ENCODE peak calls at places on chromosomes 3 and 15, in five cellular contexts. One of them, this sample, is unnamed.

GRCh38 chr3:37262816-37263393 is 88.5 kb upstream of the LRRFIP2 start:
- DNase-seq in dorsolateral prefrontal cortex: no peak
- DNase-seq in Panc1: no peak
- DNase-seq in left ventricle myocardium inferior: no peak
- DNase-seq in psoas muscle: no peak
- DNase-seq in this sample: no peak

GRCh38 chr3:195140816-195141793 is 129.9 kb downstream of the XXYLT1 start:
- DNase-seq in dorsolateral prefrontal cortex: no peak
- DNase-seq in left ventricle myocardium inferior: no peak
- DNase-seq in psoas muscle: no peak
- DNase-seq in Panc1: no peak
- DNase-seq in this sample: no peak

GRCh38 chr3:168426196-168426595 is 330.5 kb upstream of the GOLIM4 start:
- DNase-seq in psoas muscle: no peak
- DNase-seq in dorsolateral prefrontal cortex: no peak
- DNase-seq in left ventricle myocardium inferior: no peak
- DNase-seq in Panc1: no peak
- DNase-seq in this sample: no peak

GRCh38 chr15:74614744-74615312 is 808 bp upstream of the CLK3 start:
- DNase-seq in psoas muscle: peak; percentile 88
- DNase-seq in dorsolateral prefrontal cortex: peak; percentile 72
- DNase-seq in left ventricle myocardium inferior: peak; percentile 90
- DNase-seq in Panc1: no peak
- DNase-seq in this sample: peak; percentile 70

GRCh38 chr3:193922034-193922774 is 213.7 kb upstream of the HES1 start:
- DNase-seq in left ventricle myocardium inferior: no peak
- DNase-seq in dorsolateral prefrontal cortex: no peak
- DNase-seq in Panc1: no peak
- DNase-seq in psoas muscle: no peak
- DNase-seq in this sample: no peak

GRCh38 chr15:39885099-39885777 is 34.8 kb downstream of the GPR176 start:
- DNase-seq in Panc1: no peak
- DNase-seq in dorsolateral prefrontal cortex: no peak
- DNase-seq in psoas muscle: no peak
- DNase-seq in left ventricle myocardium inferior: no peak
- DNase-seq in this sample: no peak

GRCh38 chr3:15164356-15164755 is 41.7 kb upstream of the CAPN7 start:
- DNase-seq in Panc1: no peak
- DNase-seq in dorsolateral prefrontal cortex: no peak
- DNase-seq in left ventricle myocardium inferior: no peak
- DNase-seq in psoas muscle: no peak
- DNase-seq in this sample: no peak

GRCh38 chr15:28124841-28125240 is 25.7 kb upstream of the OCA2 start:
- DNase-seq in psoas muscle: no peak
- DNase-seq in dorsolateral prefrontal cortex: no peak
- DNase-seq in left ventricle myocardium inferior: no peak
- DNase-seq in Panc1: no peak
- DNase-seq in this sample: no peak

GRCh38 chr15:26065723-26066122 is 202.6 kb upstream of the ATP10A start:
- DNase-seq in psoas muscle: no peak
- DNase-seq in Panc1: no peak
- DNase-seq in dorsolateral prefrontal cortex: no peak
- DNase-seq in left ventricle myocardium inferior: no peak
- DNase-seq in this sample: no peak

GRCh38 chr3:61914277-61914676 is 352.9 kb downstream of the PTPRG start:
- DNase-seq in left ventricle myocardium inferior: no peak
- DNase-seq in psoas muscle: no peak
- DNase-seq in Panc1: no peak
- DNase-seq in dorsolateral prefrontal cortex: no peak
- DNase-seq in this sample: no peak

DNA sequence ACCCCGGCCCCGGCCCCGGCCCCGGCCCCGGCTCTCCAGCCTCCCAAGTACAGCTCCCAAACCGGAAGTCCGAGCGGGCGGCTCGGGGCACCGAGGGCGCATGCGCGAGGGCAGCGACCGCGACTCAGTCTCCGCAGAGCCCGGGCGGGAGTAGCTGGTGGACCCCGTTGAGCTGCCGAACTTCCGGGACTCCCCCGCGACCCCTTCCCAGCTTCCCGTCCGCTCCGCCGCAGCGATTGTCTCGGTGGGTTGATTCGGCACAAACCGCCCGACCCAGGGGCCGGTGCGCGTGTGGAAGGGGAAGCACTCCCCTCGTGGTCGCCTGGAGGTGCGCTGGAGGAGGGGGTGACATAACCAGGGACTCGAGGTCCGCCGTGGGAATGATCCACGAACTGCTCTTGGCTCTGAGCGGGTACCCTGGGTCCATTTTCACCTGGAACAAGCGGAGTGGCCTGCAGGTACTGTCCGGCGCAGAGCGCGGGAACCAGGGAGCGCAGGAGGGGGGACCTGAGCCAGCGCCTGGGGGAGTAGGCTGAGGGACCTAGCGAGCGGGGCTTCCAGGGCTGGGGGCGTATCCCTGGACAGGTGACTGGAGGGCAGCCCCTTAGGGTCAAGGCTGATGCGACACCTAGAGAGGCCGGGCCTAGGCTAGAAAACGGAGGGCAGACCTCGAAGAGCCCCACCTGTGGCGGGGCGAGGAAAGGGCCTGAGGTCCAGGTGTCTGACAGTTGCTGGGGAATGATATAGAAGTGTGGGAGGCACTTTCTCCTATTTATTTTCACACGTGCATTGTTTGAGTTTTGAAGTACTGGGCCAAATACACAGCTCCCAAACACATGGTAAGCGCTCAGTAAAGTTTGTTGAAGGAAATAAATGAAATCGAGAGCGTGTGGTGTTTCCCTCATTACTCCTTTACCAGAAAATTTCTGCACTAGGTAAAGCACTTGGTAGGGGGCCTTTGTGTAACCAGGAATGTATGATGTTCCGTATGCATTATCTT is at the start of the genes TUBGCP4 and ZSCAN29:
- DNase-seq in left ventricle myocardium inferior: peak; percentile 82
- DNase-seq in Panc1: no peak
- DNase-seq in dorsolateral prefrontal cortex: peak; percentile 65
- DNase-seq in psoas muscle: peak; percentile 89
- DNase-seq in this sample: peak; percentile 88
- TF ChIP-seq CTCF in left ventricle myocardium inferior: peak; percentile 41
- TF ChIP-seq CTCF in Panc1: peak; percentile 73
- TF ChIP-seq CTCF in dorsolateral prefrontal cortex: no peak
- TF ChIP-seq CTCF in psoas muscle: peak; percentile 25
- TF ChIP-seq CTCF in this sample: no peak

GRCh38 chr3:4720316-4721075 is 227.3 kb downstream of the ITPR1 start:
- DNase-seq in psoas muscle: peak; percentile 45
- DNase-seq in Panc1: no peak
- DNase-seq in dorsolateral prefrontal cortex: no peak
- DNase-seq in left ventricle myocardium inferior: peak; percentile 64
- DNase-seq in this sample: no peak

GRCh38 chr3:4722103-4722502 is 229.0 kb downstream of the ITPR1 start:
- DNase-seq in dorsolateral prefrontal cortex: no peak
- DNase-seq in Panc1: no peak
- DNase-seq in left ventricle myocardium inferior: no peak
- DNase-seq in psoas muscle: peak; percentile 51
- DNase-seq in this sample: no peak

GRCh38 chr3:4723921-4724698 is 231.0 kb downstream of the ITPR1 start:
- DNase-seq in psoas muscle: no peak
- DNase-seq in dorsolateral prefrontal cortex: no peak
- DNase-seq in Panc1: no peak
- DNase-seq in left ventricle myocardium inferior: no peak
- DNase-seq in this sample: no peak

GRCh38 chr3:4719011-4719649 is 226.0 kb downstream of the ITPR1 start:
- DNase-seq in left ventricle myocardium inferior: no peak
- DNase-seq in Panc1: no peak
- DNase-seq in psoas muscle: no peak
- DNase-seq in dorsolateral prefrontal cortex: no peak
- DNase-seq in this sample: no peak

GRCh38 chr3:4721511-4721911 is 228.4 kb downstream of the ITPR1 start:
- DNase-seq in Panc1: no peak
- DNase-seq in left ventricle myocardium inferior: no peak
- DNase-seq in psoas muscle: no peak
- DNase-seq in dorsolateral prefrontal cortex: no peak
- DNase-seq in this sample: no peak
- TF ChIP-seq CTCF in Panc1: no peak
- TF ChIP-seq CTCF in left ventricle myocardium inferior: no peak
- TF ChIP-seq CTCF in psoas muscle: no peak
- TF ChIP-seq CTCF in dorsolateral prefrontal cortex: no peak
- TF ChIP-seq CTCF in this sample: no peak

GRCh38 chr15:59290311-59291213 is 82.1 kb downstream of the MYO1E start:
- DNase-seq in psoas muscle: no peak
- DNase-seq in dorsolateral prefrontal cortex: peak; percentile 61
- DNase-seq in Panc1: no peak
- DNase-seq in left ventricle myocardium inferior: no peak
- DNase-seq in this sample: no peak

GRCh38 chr15:59292393-59292792 is 80.3 kb downstream of the MYO1E start:
- DNase-seq in psoas muscle: no peak
- DNase-seq in left ventricle myocardium inferior: no peak
- DNase-seq in Panc1: no peak
- DNase-seq in dorsolateral prefrontal cortex: peak; percentile 70
- DNase-seq in this sample: no peak

GRCh38 chr15:59289574-59289973 is 82.9 kb downstream of the LDHAL6B start:
- DNase-seq in Panc1: no peak
- DNase-seq in dorsolateral prefrontal cortex: no peak
- DNase-seq in left ventricle myocardium inferior: no peak
- DNase-seq in psoas muscle: no peak
- DNase-seq in this sample: no peak

GRCh38 chr15:59294574-59294960 is 78.1 kb downstream of the MYO1E start:
- DNase-seq in dorsolateral prefrontal cortex: no peak
- DNase-seq in psoas muscle: no peak
- DNase-seq in Panc1: no peak
- DNase-seq in left ventricle myocardium inferior: no peak
- DNase-seq in this sample: no peak

GRCh38 chr15:59291214-59291551 is 81.5 kb downstream of the MYO1E start:
- DNase-seq in psoas muscle: no peak
- DNase-seq in left ventricle myocardium inferior: no peak
- DNase-seq in Panc1: no peak
- DNase-seq in dorsolateral prefrontal cortex: no peak
- DNase-seq in this sample: no peak
- TF ChIP-seq CTCF in psoas muscle: no peak
- TF ChIP-seq CTCF in left ventricle myocardium inferior: no peak
- TF ChIP-seq CTCF in Panc1: no peak
- TF ChIP-seq CTCF in dorsolateral prefrontal cortex: no peak
- TF ChIP-seq CTCF in this sample: no peak

DNA sequence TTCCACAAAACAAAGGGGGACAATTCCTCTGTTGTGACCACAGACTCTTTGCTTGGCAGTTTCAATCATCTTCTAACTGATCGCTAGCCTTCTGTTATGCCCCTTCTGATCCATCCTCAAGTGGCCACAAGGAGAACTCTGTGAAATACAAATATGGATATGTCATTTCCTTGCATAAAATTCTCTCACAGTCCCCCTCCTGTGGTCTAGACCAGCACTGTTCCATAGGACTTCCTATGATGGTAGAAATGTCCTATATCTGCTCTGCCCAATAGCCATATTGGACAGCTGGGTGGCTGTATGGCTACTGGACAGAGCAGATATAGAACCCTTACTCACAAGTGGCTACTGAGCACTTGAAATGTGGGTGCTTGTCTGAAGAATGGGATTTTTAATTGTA is 25.9 kb upstream of the SNRK start:
- DNase-seq in dorsolateral prefrontal cortex: no peak
- DNase-seq in psoas muscle: no peak
- DNase-seq in Panc1: no peak
- DNase-seq in left ventricle myocardium inferior: no peak
- DNase-seq in this sample: no peak
- TF ChIP-seq CTCF in dorsolateral prefrontal cortex: no peak
- TF ChIP-seq CTCF in psoas muscle: no peak
- TF ChIP-seq CTCF in Panc1: no peak
- TF ChIP-seq CTCF in left ventricle myocardium inferior: no peak
- TF ChIP-seq CTCF in this sample: no peak

GRCh38 chr15:88788036-88788435 is 15.2 kb upstream of the ACAN start:
- DNase-seq in left ventricle myocardium inferior: no peak
- DNase-seq in Panc1: no peak
- DNase-seq in dorsolateral prefrontal cortex: no peak
- DNase-seq in psoas muscle: no peak
- DNase-seq in this sample: no peak

GRCh38 chr15:88776646-88777045 is 26.6 kb upstream of the ACAN start:
- DNase-seq in Panc1: no peak
- DNase-seq in dorsolateral prefrontal cortex: peak; percentile 53
- DNase-seq in left ventricle myocardium inferior: no peak
- DNase-seq in psoas muscle: no peak
- DNase-seq in this sample: no peak

GRCh38 chr15:88779944-88780343 is 23.3 kb upstream of the ACAN start:
- DNase-seq in left ventricle myocardium inferior: no peak
- DNase-seq in psoas muscle: no peak
- DNase-seq in dorsolateral prefrontal cortex: no peak
- DNase-seq in Panc1: no peak
- DNase-seq in this sample: no peak

GRCh38 chr15:88785217-88785616 is 18.0 kb upstream of the ACAN start:
- DNase-seq in Panc1: no peak
- DNase-seq in psoas muscle: no peak
- DNase-seq in dorsolateral prefrontal cortex: no peak
- DNase-seq in left ventricle myocardium inferior: no peak
- DNase-seq in this sample: no peak

DNA sequence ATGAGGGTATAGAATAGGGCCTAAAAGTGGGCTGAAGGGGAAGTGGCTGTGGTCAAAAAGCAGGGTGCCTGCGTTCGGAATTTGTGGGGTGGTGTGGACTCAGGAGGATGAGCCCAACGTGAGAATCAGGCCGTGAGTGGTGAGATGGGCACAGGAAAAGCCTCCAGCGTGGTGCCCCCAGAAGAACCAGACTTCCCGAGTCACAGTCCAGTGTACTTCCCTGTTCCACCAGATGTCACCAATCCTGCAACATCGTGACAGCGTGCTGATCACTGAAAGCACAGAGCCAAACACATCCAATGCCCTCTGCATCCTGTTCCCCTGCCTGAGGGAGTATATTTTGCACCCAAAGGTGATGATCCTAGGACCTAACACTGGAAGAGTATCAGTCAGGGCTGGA is 20.8 kb upstream of the ACAN start:
- DNase-seq in Panc1: no peak
- DNase-seq in dorsolateral prefrontal cortex: no peak
- DNase-seq in left ventricle myocardium inferior: no peak
- DNase-seq in psoas muscle: no peak
- DNase-seq in this sample: no peak
- TF ChIP-seq CTCF in Panc1: no peak
- TF ChIP-seq CTCF in dorsolateral prefrontal cortex: no peak
- TF ChIP-seq CTCF in left ventricle myocardium inferior: no peak
- TF ChIP-seq CTCF in psoas muscle: no peak
- TF ChIP-seq CTCF in this sample: no peak

GRCh38 chr3:30628188-30628930 is 22.0 kb downstream of the TGFBR2 start:
- DNase-seq in Panc1: no peak
- DNase-seq in dorsolateral prefrontal cortex: no peak
- DNase-seq in psoas muscle: no peak
- DNase-seq in left ventricle myocardium inferior: no peak
- DNase-seq in this sample: no peak

GRCh38 chr3:30626443-30627181 is 20.2 kb downstream of the TGFBR2 start:
- DNase-seq in dorsolateral prefrontal cortex: no peak
- DNase-seq in psoas muscle: no peak
- DNase-seq in Panc1: no peak
- DNase-seq in left ventricle myocardium inferior: no peak
- DNase-seq in this sample: no peak

GRCh38 chr3:30628931-30629590 is 22.7 kb downstream of the TGFBR2 start:
- DNase-seq in left ventricle myocardium inferior: no peak
- DNase-seq in Panc1: no peak
- DNase-seq in psoas muscle: no peak
- DNase-seq in dorsolateral prefrontal cortex: no peak
- DNase-seq in this sample: no peak

GRCh38 chr3:30623375-30623774 is 17.0 kb downstream of the TGFBR2 start:
- DNase-seq in left ventricle myocardium inferior: no peak
- DNase-seq in psoas muscle: no peak
- DNase-seq in dorsolateral prefrontal cortex: no peak
- DNase-seq in Panc1: no peak
- DNase-seq in this sample: no peak

GRCh38 chr3:30625541-30626438 is 19.4 kb downstream of the TGFBR2 start:
- DNase-seq in Panc1: no peak
- DNase-seq in dorsolateral prefrontal cortex: no peak
- DNase-seq in psoas muscle: no peak
- DNase-seq in left ventricle myocardium inferior: no peak
- DNase-seq in this sample: no peak
- TF ChIP-seq CTCF in Panc1: no peak
- TF ChIP-seq CTCF in dorsolateral prefrontal cortex: no peak
- TF ChIP-seq CTCF in psoas muscle: no peak
- TF ChIP-seq CTCF in left ventricle myocardium inferior: no peak
- TF ChIP-seq CTCF in this sample: no peak